ENCODE peak calls at places on chromosomes 12 and 14, in eight cellular contexts. One of them, this sample, is unnamed.

GRCh38 chr12:76542908-76543307 is 16.7 kb downstream of the OSBPL8 start:
- DNase-seq in upper lobe of right lung: no peak
- DNase-seq in PC-9: no peak
- DNase-seq in HCT116: no peak
- DNase-seq in foreskin keratinocyte: no peak
- DNase-seq in ovary: no peak
- DNase-seq in heart right ventricle: no peak
- DNase-seq in Caco-2: no peak
- DNase-seq in this sample: no peak

GRCh38 chr14:89386214-89386886 is 30.7 kb downstream of the FOXN3 start:
- DNase-seq in PC-9: no peak
- DNase-seq in foreskin keratinocyte: peak; percentile 28
- DNase-seq in heart right ventricle: no peak
- DNase-seq in upper lobe of right lung: no peak
- DNase-seq in Caco-2: no peak
- DNase-seq in ovary: no peak
- DNase-seq in HCT116: no peak
- DNase-seq in this sample: no peak

GRCh38 chr12:54016478-54016964 is 7.7 kb downstream of the HOXC8 start:
- DNase-seq in PC-9: no peak
- DNase-seq in ovary: peak; percentile 58
- DNase-seq in HCT116: no peak
- DNase-seq in Caco-2: peak; percentile 57
- DNase-seq in foreskin keratinocyte: peak; percentile 76
- DNase-seq in upper lobe of right lung: no peak
- DNase-seq in heart right ventricle: no peak
- DNase-seq in this sample: no peak

GRCh38 chr14:80638620-80639215 is 302.8 kb downstream of the CEP128 start:
- DNase-seq in ovary: no peak
- DNase-seq in Caco-2: no peak
- DNase-seq in heart right ventricle: no peak
- DNase-seq in PC-9: peak; percentile 100
- DNase-seq in foreskin keratinocyte: peak; percentile 95
- DNase-seq in HCT116: peak; percentile 12
- DNase-seq in upper lobe of right lung: no peak
- DNase-seq in this sample: no peak

GRCh38 chr12:52390739-52391617 is 5.5 kb upstream of the KRT84 start:
- DNase-seq in PC-9: no peak
- DNase-seq in upper lobe of right lung: peak; percentile 60
- DNase-seq in foreskin keratinocyte: peak; percentile 62
- DNase-seq in Caco-2: peak; percentile 47
- DNase-seq in heart right ventricle: no peak
- DNase-seq in ovary: no peak
- DNase-seq in HCT116: peak; percentile 24
- DNase-seq in this sample: peak; percentile 26

GRCh38 chr12:107564946-107565345 is 120.7 kb upstream of the PWP1 start:
- DNase-seq in foreskin keratinocyte: peak; percentile 35
- DNase-seq in ovary: no peak
- DNase-seq in PC-9: no peak
- DNase-seq in heart right ventricle: no peak
- DNase-seq in upper lobe of right lung: no peak
- DNase-seq in Caco-2: no peak
- DNase-seq in HCT116: peak; percentile 7
- DNase-seq in this sample: no peak

GRCh38 chr12:51281202-51281924 is 11.1 kb upstream of the SMAGP start:
- DNase-seq in foreskin keratinocyte: peak; percentile 87
- DNase-seq in PC-9: peak; percentile 80
- DNase-seq in heart right ventricle: no peak
- DNase-seq in HCT116: no peak
- DNase-seq in ovary: no peak
- DNase-seq in Caco-2: no peak
- DNase-seq in upper lobe of right lung: no peak
- DNase-seq in this sample: no peak

GRCh38 chr12:92400006-92400405 is 254.4 kb upstream of the BTG1 start:
- DNase-seq in HCT116: no peak
- DNase-seq in foreskin keratinocyte: no peak
- DNase-seq in ovary: no peak
- DNase-seq in upper lobe of right lung: no peak
- DNase-seq in Caco-2: no peak
- DNase-seq in heart right ventricle: no peak
- DNase-seq in PC-9: no peak
- DNase-seq in this sample: no peak

GRCh38 chr14:58736606-58737005 is 98.8 kb downstream of the DACT1 start:
- DNase-seq in heart right ventricle: no peak
- DNase-seq in PC-9: no peak
- DNase-seq in HCT116: no peak
- DNase-seq in Caco-2: no peak
- DNase-seq in foreskin keratinocyte: no peak
- DNase-seq in ovary: no peak
- DNase-seq in upper lobe of right lung: no peak
- DNase-seq in this sample: no peak

GRCh38 chr14:83006071-83006670 is 1472.5 kb upstream of the SEL1L start:
- DNase-seq in upper lobe of right lung: no peak
- DNase-seq in ovary: no peak
- DNase-seq in PC-9: no peak
- DNase-seq in HCT116: no peak
- DNase-seq in foreskin keratinocyte: no peak
- DNase-seq in heart right ventricle: no peak
- DNase-seq in Caco-2: no peak
- DNase-seq in this sample: no peak

GRCh38 chr12:40693503-40693863 is 1.2 kb downstream of the CNTN1 start:
- DNase-seq in Caco-2: no peak
- DNase-seq in HCT116: peak; percentile 27
- DNase-seq in heart right ventricle: no peak
- DNase-seq in ovary: peak; percentile 58
- DNase-seq in foreskin keratinocyte: peak; percentile 46
- DNase-seq in PC-9: no peak
- DNase-seq in upper lobe of right lung: no peak
- DNase-seq in this sample: peak; percentile 33

GRCh38 chr14:21846227-21846885 is 172.7 kb upstream of the OR4E1 start:
- DNase-seq in HCT116: no peak
- DNase-seq in upper lobe of right lung: no peak
- DNase-seq in Caco-2: peak; percentile 66
- DNase-seq in PC-9: no peak
- DNase-seq in ovary: no peak
- DNase-seq in heart right ventricle: no peak
- DNase-seq in foreskin keratinocyte: no peak
- DNase-seq in this sample: no peak

GRCh38 chr14:97274626-97275025 is 477.4 kb downstream of the VRK1 start:
- DNase-seq in foreskin keratinocyte: no peak
- DNase-seq in heart right ventricle: no peak
- DNase-seq in ovary: no peak
- DNase-seq in upper lobe of right lung: no peak
- DNase-seq in PC-9: no peak
- DNase-seq in HCT116: no peak
- DNase-seq in Caco-2: no peak
- DNase-seq in this sample: no peak

GRCh38 chr12:75443709-75444108 is 36.8 kb upstream of the GLIPR1 start:
- DNase-seq in PC-9: no peak
- DNase-seq in upper lobe of right lung: no peak
- DNase-seq in ovary: no peak
- DNase-seq in HCT116: no peak
- DNase-seq in foreskin keratinocyte: no peak
- DNase-seq in heart right ventricle: no peak
- DNase-seq in Caco-2: no peak
- DNase-seq in this sample: no peak

GRCh38 chr12:85968606-85969005 is 94.5 kb downstream of the NTS start:
- DNase-seq in ovary: no peak
- DNase-seq in foreskin keratinocyte: no peak
- DNase-seq in heart right ventricle: no peak
- DNase-seq in Caco-2: no peak
- DNase-seq in PC-9: no peak
- DNase-seq in HCT116: no peak
- DNase-seq in upper lobe of right lung: no peak
- DNase-seq in this sample: no peak

GRCh38 chr14:101217972-101218371 is 314.4 kb upstream of the RTL1 start:
- DNase-seq in HCT116: no peak
- DNase-seq in foreskin keratinocyte: no peak
- DNase-seq in ovary: no peak
- DNase-seq in PC-9: no peak
- DNase-seq in Caco-2: no peak
- DNase-seq in heart right ventricle: no peak
- DNase-seq in upper lobe of right lung: no peak
- DNase-seq in this sample: peak; percentile 27

GRCh38 chr12:119415714-119416113 is 81.2 kb downstream of the CCDC60 start:
- DNase-seq in PC-9: peak; percentile 10
- DNase-seq in foreskin keratinocyte: no peak
- DNase-seq in upper lobe of right lung: no peak
- DNase-seq in heart right ventricle: no peak
- DNase-seq in ovary: no peak
- DNase-seq in HCT116: no peak
- DNase-seq in Caco-2: no peak
- DNase-seq in this sample: no peak

GRCh38 chr12:94261781-94262180 is 113.4 kb downstream of the PLXNC1 start:
- DNase-seq in HCT116: no peak
- DNase-seq in upper lobe of right lung: no peak
- DNase-seq in Caco-2: no peak
- DNase-seq in ovary: no peak
- DNase-seq in PC-9: no peak
- DNase-seq in foreskin keratinocyte: no peak
- DNase-seq in heart right ventricle: no peak
- DNase-seq in this sample: no peak
- H3K4me1 ChIP-seq in HCT116: peaks cover 11% of the 10 kb centered on the region
- H3K4me1 ChIP-seq in upper lobe of right lung: peaks cover 42% of the 10 kb centered on the region
- H3K4me1 ChIP-seq in Caco-2: peaks cover 8% of the 10 kb centered on the region
- H3K4me1 ChIP-seq in ovary: peaks cover 10% of the 10 kb centered on the region
- H3K4me1 ChIP-seq in PC-9: no peaks in the 10 kb centered on the region
- H3K4me1 ChIP-seq in foreskin keratinocyte: no peaks in the 10 kb centered on the region
- H3K4me1 ChIP-seq in heart right ventricle: no peaks in the 10 kb centered on the region
- H3K4me1 ChIP-seq in this sample: no peaks in the 10 kb centered on the region

DNA sequence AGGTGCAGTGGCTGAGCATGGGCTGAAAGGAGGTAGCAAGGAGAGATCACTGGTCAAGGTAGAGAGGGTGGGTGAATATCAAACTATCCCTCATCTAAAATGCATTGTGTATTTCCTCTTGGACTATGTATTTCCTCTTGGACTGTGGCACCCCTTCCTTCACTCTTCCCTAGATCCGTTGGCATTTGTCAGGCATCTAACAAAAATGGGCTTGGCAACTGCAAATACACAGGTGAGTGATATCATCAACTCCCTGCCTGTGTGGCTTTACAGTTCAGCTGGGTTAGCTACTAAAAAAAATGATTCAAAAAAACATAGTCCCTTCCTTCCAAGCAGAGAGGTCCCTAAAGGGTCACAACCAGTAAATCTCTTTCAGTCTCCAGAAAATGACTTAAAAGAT is 142.8 kb upstream of the FUT8 start:
- DNase-seq in HCT116: no peak
- DNase-seq in ovary: no peak
- DNase-seq in heart right ventricle: no peak
- DNase-seq in Caco-2: no peak
- DNase-seq in upper lobe of right lung: no peak
- DNase-seq in PC-9: no peak
- DNase-seq in foreskin keratinocyte: no peak
- DNase-seq in this sample: no peak
- H3K4me1 ChIP-seq in HCT116: no peaks in the 10 kb centered on the region
- H3K4me1 ChIP-seq in ovary: peaks cover 1% of the 10 kb centered on the region
- H3K4me1 ChIP-seq in heart right ventricle: no peaks in the 10 kb centered on the region
- H3K4me1 ChIP-seq in Caco-2: peaks cover 20% of the 10 kb centered on the region
- H3K4me1 ChIP-seq in upper lobe of right lung: no peaks in the 10 kb centered on the region
- H3K4me1 ChIP-seq in PC-9: peaks cover 23% of the 10 kb centered on the region
- H3K4me1 ChIP-seq in foreskin keratinocyte: no peaks in the 10 kb centered on the region
- H3K4me1 ChIP-seq in this sample: no peaks in the 10 kb centered on the region

DNA sequence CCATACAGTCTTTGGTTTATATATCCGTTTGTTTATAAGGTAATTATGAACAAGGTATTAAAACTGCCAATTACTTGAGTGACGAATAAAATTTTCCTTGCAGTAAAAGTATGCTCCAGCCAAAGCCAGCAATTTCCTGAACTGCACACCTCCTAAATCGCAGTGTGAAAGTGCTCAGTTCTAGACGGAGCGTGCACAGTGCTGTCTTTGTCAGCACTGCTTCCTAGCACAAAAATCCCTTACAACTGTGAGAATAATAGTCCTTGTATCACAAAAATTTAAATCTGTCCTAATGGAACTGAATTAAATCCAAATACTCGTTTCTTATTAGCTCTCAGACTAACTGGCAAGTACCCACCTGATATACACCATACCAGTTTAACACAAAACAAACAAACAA is 26.3 kb downstream of the LRIG3 start:
- DNase-seq in PC-9: no peak
- DNase-seq in heart right ventricle: no peak
- DNase-seq in foreskin keratinocyte: no peak
- DNase-seq in HCT116: no peak
- DNase-seq in upper lobe of right lung: no peak
- DNase-seq in ovary: no peak
- DNase-seq in Caco-2: no peak
- DNase-seq in this sample: no peak
- H3K4me1 ChIP-seq in PC-9: peaks cover 18% of the 10 kb centered on the region
- H3K4me1 ChIP-seq in heart right ventricle: no peaks in the 10 kb centered on the region
- H3K4me1 ChIP-seq in foreskin keratinocyte: peaks cover 39% of the 10 kb centered on the region
- H3K4me1 ChIP-seq in HCT116: no peaks in the 10 kb centered on the region
- H3K4me1 ChIP-seq in upper lobe of right lung: peaks cover 6% of the 10 kb centered on the region
- H3K4me1 ChIP-seq in ovary: peaks cover 12% of the 10 kb centered on the region
- H3K4me1 ChIP-seq in Caco-2: peaks cover 8% of the 10 kb centered on the region
- H3K4me1 ChIP-seq in this sample: peaks cover 1% of the 10 kb centered on the region

GRCh38 chr14:64194404-64194803 is 99.8 kb downstream of the ESR2 start:
- DNase-seq in PC-9: no peak
- DNase-seq in Caco-2: peak; percentile 16
- DNase-seq in upper lobe of right lung: no peak
- DNase-seq in HCT116: no peak
- DNase-seq in foreskin keratinocyte: no peak
- DNase-seq in heart right ventricle: no peak
- DNase-seq in ovary: no peak
- DNase-seq in this sample: no peak

GRCh38 chr14:64195194-64195593 is 99.0 kb downstream of the ESR2 start:
- DNase-seq in PC-9: no peak
- DNase-seq in HCT116: no peak
- DNase-seq in ovary: no peak
- DNase-seq in foreskin keratinocyte: no peak
- DNase-seq in heart right ventricle: no peak
- DNase-seq in upper lobe of right lung: no peak
- DNase-seq in Caco-2: no peak
- DNase-seq in this sample: no peak

GRCh38 chr14:64196026-64196425 is 98.1 kb downstream of the ESR2 start:
- DNase-seq in heart right ventricle: no peak
- DNase-seq in Caco-2: no peak
- DNase-seq in foreskin keratinocyte: no peak
- DNase-seq in upper lobe of right lung: no peak
- DNase-seq in ovary: no peak
- DNase-seq in HCT116: no peak
- DNase-seq in PC-9: no peak
- DNase-seq in this sample: no peak

GRCh38 chr14:64191756-64192155 is 102.4 kb downstream of the ESR2 start:
- DNase-seq in upper lobe of right lung: no peak
- DNase-seq in heart right ventricle: no peak
- DNase-seq in HCT116: no peak
- DNase-seq in Caco-2: no peak
- DNase-seq in ovary: no peak
- DNase-seq in PC-9: peak; percentile 42
- DNase-seq in foreskin keratinocyte: peak; percentile 80
- DNase-seq in this sample: no peak

GRCh38 chr14:64193821-64194220 is 100.3 kb downstream of the ESR2 start:
- DNase-seq in ovary: no peak
- DNase-seq in foreskin keratinocyte: peak; percentile 17
- DNase-seq in heart right ventricle: no peak
- DNase-seq in upper lobe of right lung: no peak
- DNase-seq in HCT116: no peak
- DNase-seq in PC-9: no peak
- DNase-seq in Caco-2: no peak
- DNase-seq in this sample: no peak
- H3K4me1 ChIP-seq in ovary: peaks cover 23% of the 10 kb centered on the region
- H3K4me1 ChIP-seq in foreskin keratinocyte: peaks cover 6% of the 10 kb centered on the region
- H3K4me1 ChIP-seq in heart right ventricle: no peaks in the 10 kb centered on the region
- H3K4me1 ChIP-seq in upper lobe of right lung: peaks cover 10% of the 10 kb centered on the region
- H3K4me1 ChIP-seq in HCT116: no peaks in the 10 kb centered on the region
- H3K4me1 ChIP-seq in PC-9: peaks cover 13% of the 10 kb centered on the region
- H3K4me1 ChIP-seq in Caco-2: peaks cover 24% of the 10 kb centered on the region
- H3K4me1 ChIP-seq in this sample: no peaks in the 10 kb centered on the region

This sample was measured in aorta.